ENCODE peak calls at places on chromosomes 1 and 21, in four cellular contexts. One of them, this sample, is unnamed.

GRCh38 chr1:234707641-234708040 is 97.7 kb upstream of the IRF2BP2 start:
- DNase-seq in esophagus squamous epithelium: no peak
- DNase-seq in WTC11: no peak
- DNase-seq in GM13976: no peak
- DNase-seq in this sample: no peak

GRCh38 chr1:243642936-243643335 is 207.1 kb downstream of the AKT3 start:
- DNase-seq in esophagus squamous epithelium: no peak
- DNase-seq in WTC11: no peak
- DNase-seq in GM13976: no peak
- DNase-seq in this sample: no peak

GRCh38 chr1:151570819-151571218 is 30.7 kb downstream of the TUFT1 start:
- DNase-seq in esophagus squamous epithelium: no peak
- DNase-seq in WTC11: no peak
- DNase-seq in GM13976: no peak
- DNase-seq in this sample: no peak

GRCh38 chr1:42852608-42852980 is 6.2 kb downstream of the ZNF691 start:
- DNase-seq in esophagus squamous epithelium: no peak
- DNase-seq in WTC11: no peak
- DNase-seq in GM13976: no peak
- DNase-seq in this sample: no peak

GRCh38 chr1:53878492-53879105 is 11.0 kb downstream of the YIPF1 start:
- DNase-seq in esophagus squamous epithelium: no peak
- DNase-seq in WTC11: no peak
- DNase-seq in GM13976: peak
- DNase-seq in this sample: no peak

GRCh38 chr1:204869097-204869496 is 1.6 kb upstream of the NFASC start:
- DNase-seq in esophagus squamous epithelium: no peak
- DNase-seq in WTC11: no peak
- DNase-seq in GM13976: no peak
- DNase-seq in this sample: no peak

GRCh38 chr1:234538062-234538731 is 59.2 kb upstream of the TARBP1 start:
- DNase-seq in esophagus squamous epithelium: no peak
- DNase-seq in WTC11: no peak
- DNase-seq in GM13976: no peak
- DNase-seq in this sample: no peak

GRCh38 chr1:5831600-5832335 is 160.5 kb downstream of the NPHP4 start:
- DNase-seq in esophagus squamous epithelium: no peak
- DNase-seq in WTC11: peak
- DNase-seq in GM13976: no peak
- DNase-seq in this sample: no peak

GRCh38 chr21:32457360-32457840 is 44.9 kb downstream of the EVA1C start:
- DNase-seq in esophagus squamous epithelium: no peak
- DNase-seq in WTC11: no peak
- DNase-seq in GM13976: no peak
- DNase-seq in this sample: no peak
- TF ChIP-seq CTCF in esophagus squamous epithelium: no peak
- TF ChIP-seq CTCF in WTC11: no peak
- TF ChIP-seq CTCF in GM13976: no peak
- TF ChIP-seq CTCF in this sample: no peak

DNA sequence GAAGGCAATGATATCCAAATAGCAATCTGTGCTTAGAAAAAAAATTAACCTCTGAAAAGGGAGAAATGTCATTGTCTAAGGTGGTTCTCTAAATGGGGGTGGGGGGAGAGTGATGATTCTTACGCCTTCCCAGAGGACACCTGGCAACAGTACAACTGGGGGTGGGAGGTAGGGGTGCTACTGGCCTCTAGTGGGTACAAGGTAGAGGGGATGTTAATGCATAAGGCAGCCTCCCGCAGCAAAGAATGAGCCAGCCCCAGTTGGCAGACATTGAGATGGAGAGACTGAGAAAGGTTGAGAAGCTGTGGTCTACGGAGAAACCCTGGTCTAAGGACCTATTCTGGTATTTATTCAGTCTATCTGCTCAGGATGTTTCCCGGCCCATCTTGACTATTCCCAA is 472.2 kb upstream of the RUNX1 start:
- DNase-seq in esophagus squamous epithelium: no peak
- DNase-seq in WTC11: peak
- DNase-seq in GM13976: no peak
- DNase-seq in this sample: no peak
- TF ChIP-seq CTCF in esophagus squamous epithelium: no peak
- TF ChIP-seq CTCF in WTC11: no peak
- TF ChIP-seq CTCF in GM13976: no peak
- TF ChIP-seq CTCF in this sample: no peak

DNA sequence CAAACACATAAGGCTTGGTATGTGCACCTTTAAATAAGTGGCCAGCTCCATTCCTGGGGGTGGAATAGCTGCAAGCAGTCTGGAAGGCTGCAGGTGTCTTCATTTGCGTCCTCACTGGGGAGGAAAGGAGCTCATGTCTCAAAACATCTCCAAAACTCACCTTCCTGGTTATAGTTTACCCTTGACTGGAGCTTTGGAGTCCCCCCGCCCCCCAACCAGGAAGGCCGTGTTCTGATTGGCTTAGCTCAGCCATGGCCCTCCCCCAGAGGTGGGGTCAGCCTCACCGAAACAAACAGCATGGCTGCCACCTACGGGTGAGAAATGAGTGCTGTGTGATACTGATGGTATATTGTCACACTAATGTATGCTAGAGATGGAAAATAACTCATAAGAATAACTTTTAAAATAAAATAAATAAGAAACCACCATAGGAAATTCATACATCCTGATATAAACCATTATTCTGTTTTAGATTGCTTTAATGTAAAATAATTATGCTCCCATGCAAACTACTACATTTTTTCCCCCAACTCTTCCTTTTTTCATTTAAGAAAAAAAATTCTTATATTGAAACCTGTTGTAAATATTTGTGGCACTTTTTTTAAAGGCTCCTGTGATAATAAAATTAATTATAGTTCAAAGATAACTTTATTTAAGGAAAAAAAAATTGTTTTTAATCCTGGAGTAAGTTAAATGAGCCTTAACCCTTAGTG is 90.8 kb downstream of the ZP4 start:
- DNase-seq in esophagus squamous epithelium: no peak
- DNase-seq in WTC11: peak
- DNase-seq in GM13976: peak
- DNase-seq in this sample: peak
- TF ChIP-seq CTCF in esophagus squamous epithelium: no peak
- TF ChIP-seq CTCF in WTC11: peak
- TF ChIP-seq CTCF in GM13976: no peak
- TF ChIP-seq CTCF in this sample: peak

GRCh38 chr1:222928212-222928611 is 113.4 kb downstream of the DISP1 start:
- DNase-seq in esophagus squamous epithelium: no peak
- DNase-seq in WTC11: peak
- DNase-seq in GM13976: no peak
- DNase-seq in this sample: peak
- TF ChIP-seq CTCF in esophagus squamous epithelium: no peak
- TF ChIP-seq CTCF in WTC11: no peak
- TF ChIP-seq CTCF in GM13976: no peak
- TF ChIP-seq CTCF in this sample: no peak

DNA sequence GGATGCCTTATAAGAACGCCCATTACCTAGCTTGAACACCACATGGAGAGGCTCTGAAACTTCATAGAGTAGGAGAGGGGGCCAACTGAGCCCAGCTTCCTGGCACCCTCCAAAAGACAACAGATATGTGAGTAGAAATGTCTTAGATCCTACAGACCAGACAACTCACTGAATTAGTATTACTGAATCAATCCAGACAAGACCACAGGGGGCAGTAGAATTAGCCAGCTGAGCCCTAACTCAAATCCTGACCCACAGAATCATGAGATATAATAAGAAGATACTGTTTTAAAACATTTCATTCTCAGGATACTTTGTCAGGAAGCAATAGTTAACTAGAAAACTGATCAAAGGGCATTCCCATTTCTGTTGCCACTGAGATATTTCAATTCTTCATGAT is 45.8 kb upstream of the C1orf21 start:
- DNase-seq in esophagus squamous epithelium: no peak
- DNase-seq in WTC11: no peak
- DNase-seq in GM13976: no peak
- DNase-seq in this sample: no peak
- TF ChIP-seq CTCF in esophagus squamous epithelium: no peak
- TF ChIP-seq CTCF in WTC11: no peak
- TF ChIP-seq CTCF in GM13976: no peak
- TF ChIP-seq CTCF in this sample: no peak